ENCODE peak calls at places on chromosome X, in six cellular contexts. S, W, L, P, M and U are unnamed samples.

GRCh38 chrX:43510194-43510593 is 145.9 kb upstream of the MAOA start:
- DNase-seq in L (no peak), W (no peak), P (no peak), M (no peak), S (no peak), U (no peak)

GRCh38 chrX:109472939-109473713 is 8.8 kb downstream of the GUCY2F start:
- DNase-seq in S (peak), P (no peak), W (peak), L (no peak), M (no peak), U (peak)

GRCh38 chrX:148522006-148522405 is 21.6 kb downstream of the AFF2 start:
- DNase-seq in L (no peak), M (no peak), P (no peak), W (no peak), S (no peak), U (no peak)

GRCh38 chrX:104854188-104854587 is 288.2 kb downstream of the IL1RAPL2 start:
- DNase-seq in S (no peak), W (no peak), L (no peak), M (no peak), P (no peak), U (no peak)

GRCh38 chrX:129932792-129933321 is 26.9 kb downstream of the UTP14A start:
- DNase-seq in P (no peak), L (peak), M (no peak), S (no peak), W (no peak), U (peak)

GRCh38 chrX:23854122-23854521 is 53.6 kb downstream of the APOO start:
- DNase-seq in P (no peak), W (no peak), S (no peak), L (no peak), M (no peak), U (no peak)

GRCh38 chrX:123859409-123859827 is 435 bp upstream of the XIAP start:
- DNase-seq in M (peak), P (no peak), W (no peak), S (no peak), L (no peak), U (no peak)

GRCh38 chrX:8760021-8760420 is 28.1 kb upstream of the ANOS1 start:
- DNase-seq in P (no peak), M (no peak), S (no peak), W (no peak), L (no peak), U (no peak)

GRCh38 chrX:129780441-129781105 is 824 bp downstream of the SASH3 start:
- DNase-seq in L (no peak), M (no peak), W (no peak), S (no peak), P (no peak), U (no peak)

GRCh38 chrX:38817004-38817703 is 15.9 kb downstream of the MID1IP1 start:
- DNase-seq in S (no peak), P (no peak), L (peak), W (no peak), M (no peak), U (peak)

GRCh38 chrX:112867570-112867969 is 26.9 kb upstream of the AMOT start:
- DNase-seq in S (peak), L (no peak), P (no peak), M (no peak), W (no peak), U (no peak)

GRCh38 chrX:143340190-143340589 is 177.1 kb downstream of the SPANXN3 start:
- DNase-seq in W (no peak), S (no peak), M (no peak), P (no peak), L (no peak), U (no peak)

GRCh38 chrX:10015711-10016515 is 48.8 kb downstream of the CLDN34 start:
- DNase-seq in L (peak), S (no peak), M (no peak), W (no peak), P (no peak), U (peak)

GRCh38 chrX:7019555-7019954 is 128.0 kb upstream of the STS start:
- DNase-seq in P (no peak), L (no peak), M (no peak), S (no peak), W (no peak), U (no peak)

GRCh38 chrX:31209005-31209612 is 137.3 kb upstream of the FTHL17 start:
- DNase-seq in W (no peak), L (no peak), P (no peak), M (no peak), S (no peak), U (no peak)

GRCh38 chrX:67555578-67556203 is 11.9 kb downstream of the AR start:
- DNase-seq in M (no peak), L (peak), W (peak), P (no peak), S (no peak), U (peak)

GRCh38 chrX:113512700-113513395 is 672.2 kb upstream of the AMOT start:
- DNase-seq in S (peak), P (no peak), M (no peak), W (no peak), L (no peak), U (no peak)

GRCh38 chrX:123846598-123847038 is 13.2 kb upstream of the XIAP start:
- DNase-seq in L (no peak), M (no peak), W (no peak), P (no peak), S (no peak), U (no peak)

GRCh38 chrX:32571579-32571978 is 639.8 kb downstream of the DMD start:
- DNase-seq in W (no peak), M (no peak), S (no peak), P (no peak), L (no peak), U (no peak)

GRCh38 chrX:649166-649565 is 18.6 kb downstream of the SHOX start:
- DNase-seq in P (no peak), L (no peak), M (no peak), W (no peak), S (no peak), U (no peak)

GRCh38 chrX:117335209-117335608 is 781.4 kb downstream of the KLHL13 start:
- DNase-seq in M (no peak), W (peak), P (no peak), L (no peak), S (no peak), U (no peak)

GRCh38 chrX:129108936-129109335 is 414.4 kb downstream of the SMARCA1 start:
- DNase-seq in S (no peak), M (no peak), P (no peak), L (no peak), W (no peak), U (no peak)

GRCh38 chrX:129793604-129794191 is 13.9 kb downstream of the SASH3 start:
- DNase-seq in P (no peak), L (no peak), S (no peak), M (no peak), W (no peak), U (no peak)

GRCh38 chrX:18898517-18898916 is 85.4 kb downstream of the PHKA2 start:
- DNase-seq in S (no peak), P (no peak), M (no peak), L (no peak), W (no peak), U (no peak)

DNA sequence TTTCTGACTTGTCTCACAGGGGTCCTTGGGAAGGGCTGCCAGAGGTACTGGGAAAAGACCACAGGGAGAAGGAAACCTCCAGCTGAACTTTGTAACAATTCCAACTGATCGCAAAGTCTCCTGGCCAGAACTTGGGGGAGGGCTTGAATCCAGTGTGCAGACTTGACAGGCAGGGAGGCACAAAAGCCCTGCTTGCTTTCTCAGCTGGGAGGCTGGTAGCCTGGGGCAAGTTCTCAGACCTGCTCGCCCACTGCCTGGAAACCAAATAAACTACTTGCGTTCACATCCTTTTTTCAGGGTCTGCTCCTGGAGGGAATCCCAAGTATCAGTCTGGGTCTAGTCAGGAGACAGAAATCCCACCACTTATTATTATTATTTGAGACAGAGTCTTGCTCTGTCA is 48.0 kb upstream of the CASK start:
- DNase-seq in S (no peak), L (no peak), W (no peak), P (no peak), M (no peak), U (peak)
- TF ChIP-seq ATF3 in S (no peak), L (no peak), W (no peak), P (no peak), M (no peak), U (no peak)

DNA sequence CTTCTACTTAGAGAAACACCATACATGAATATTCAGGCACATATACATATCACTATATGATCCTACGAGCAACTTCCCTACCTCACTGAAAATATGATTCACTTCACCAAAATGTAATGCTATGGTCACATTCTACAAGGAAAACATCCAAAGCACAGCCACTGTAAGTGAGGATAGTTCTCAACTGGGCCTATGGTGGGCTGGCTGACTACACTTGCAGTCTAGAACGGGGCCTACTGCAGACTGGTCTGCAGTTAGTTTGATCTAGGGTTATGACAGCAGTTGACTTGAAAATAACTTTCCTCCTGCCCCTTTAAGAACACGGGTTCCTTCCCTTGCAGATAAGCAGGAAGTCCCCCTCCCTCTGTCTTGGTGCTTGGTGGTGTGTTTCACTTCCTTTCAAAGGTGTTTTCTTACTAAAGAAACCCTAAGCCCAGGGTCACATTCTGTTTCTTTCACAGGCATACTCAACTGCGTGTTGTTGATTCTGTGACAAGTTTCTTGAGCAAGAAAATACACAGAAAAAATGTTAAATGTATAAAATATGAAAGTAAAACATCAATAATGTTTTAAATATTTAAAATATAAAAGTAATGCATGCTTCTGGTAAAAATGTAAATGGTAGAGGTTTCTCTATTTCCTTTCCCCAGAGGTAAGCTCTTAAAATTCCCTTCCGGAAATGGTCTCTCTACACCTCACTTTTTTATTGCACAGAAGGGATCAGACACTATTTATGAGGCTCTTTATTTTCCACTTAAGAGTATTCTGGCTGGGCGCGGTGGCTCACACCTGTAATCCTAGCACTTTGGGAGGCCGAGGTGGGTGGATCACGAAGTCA is 18.0 kb upstream of the TMSB4X start:
- DNase-seq in P (no peak), M (peak), L (peak), S (peak), W (no peak), U (no peak)
- TF ChIP-seq CTCF in P (no peak), M (no peak), L (no peak), S (no peak), W (no peak), U (no peak)

DNA sequence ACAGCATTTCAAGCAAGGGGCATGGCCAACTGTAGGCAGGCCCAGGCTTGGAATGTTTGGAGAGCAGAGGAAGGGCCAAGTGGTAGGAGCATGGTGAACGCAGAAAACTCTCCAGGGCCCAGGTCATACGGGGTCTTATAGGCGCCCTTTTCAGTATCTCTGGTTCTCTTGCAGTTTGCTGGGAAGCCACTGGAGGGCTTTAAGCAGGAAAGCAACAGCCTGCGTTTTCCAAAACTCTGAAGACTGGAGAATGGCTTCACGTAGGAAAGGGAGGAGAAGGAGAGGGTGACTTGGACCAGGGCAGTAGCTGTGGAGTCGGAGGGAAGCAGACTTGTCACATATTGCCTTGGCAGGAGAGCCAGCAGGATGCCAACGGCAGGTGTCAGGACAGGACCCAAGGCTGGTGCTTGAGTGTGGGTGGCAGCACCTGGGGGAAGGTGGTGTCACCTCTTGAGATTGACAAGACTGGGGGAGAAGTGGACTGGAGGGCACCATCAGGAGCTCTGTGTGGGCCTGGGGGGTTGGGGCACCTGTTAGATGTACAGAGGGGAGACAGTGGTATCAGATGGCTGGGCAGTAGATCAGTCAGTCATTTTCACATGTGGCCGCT is 21.9 kb downstream of the TKTL1 start:
- DNase-seq in M (no peak), L (peak), S (no peak), P (no peak), W (no peak), U (peak)
- TF ChIP-seq ATF3 in M (no peak), L (no peak), S (no peak), P (no peak), W (no peak), U (no peak)

GRCh38 chrX:134671207-134671750 is 13.0 kb upstream of the PLAC1 start:
- DNase-seq in M (no peak), W (no peak), S (no peak), L (no peak), P (no peak), U (no peak)

GRCh38 chrX:134672101-134672500 is 13.8 kb upstream of the PLAC1 start:
- DNase-seq in L (no peak), S (no peak), W (no peak), P (no peak), M (no peak), U (no peak)

GRCh38 chrX:134669378-134670098 is 11.3 kb upstream of the PLAC1 start:
- DNase-seq in S (no peak), P (no peak), W (no peak), L (no peak), M (no peak), U (no peak)

GRCh38 chrX:134673123-134673522 is 14.9 kb upstream of the PLAC1 start:
- DNase-seq in S (no peak), W (no peak), L (no peak), M (no peak), P (no peak), U (no peak)

DNA sequence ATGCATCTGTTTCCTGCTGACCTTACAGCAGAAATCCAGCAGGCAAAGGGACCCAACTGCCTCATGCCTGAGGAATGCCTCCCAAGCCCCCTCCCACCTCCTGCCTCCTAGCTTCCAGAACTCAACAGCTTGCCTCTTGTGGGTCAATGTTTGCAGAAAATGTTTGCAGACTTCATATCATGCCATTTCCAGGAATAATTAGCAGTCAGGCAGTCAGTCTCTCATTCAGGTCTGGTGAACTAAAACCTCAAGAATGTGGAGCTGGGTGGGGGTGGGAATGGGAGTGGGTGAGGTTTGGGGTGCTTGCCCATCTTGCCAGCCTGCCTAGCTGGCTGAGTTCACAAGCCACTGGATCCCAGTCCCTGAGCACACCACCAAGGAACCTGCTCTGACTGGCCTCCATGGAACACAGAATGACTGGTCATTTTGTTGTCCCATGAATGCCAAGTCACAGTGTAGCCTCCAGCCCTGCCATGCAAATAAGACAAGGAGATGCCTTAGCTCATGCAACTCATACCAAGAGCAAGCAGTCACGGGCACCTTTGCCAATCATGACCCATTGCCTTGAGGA is 12.1 kb upstream of the PLAC1 start:
- DNase-seq in S (no peak), L (no peak), P (peak), W (peak), M (no peak), U (no peak)
- TF ChIP-seq CTCF in S (no peak), L (no peak), P (no peak), W (no peak), M (no peak), U (no peak)

GRCh38 chrX:155959018-155959587 is 38.4 kb upstream of the IL9R start:
- DNase-seq in L (no peak), M (no peak), W (no peak), S (no peak), P (no peak), U (no peak)

GRCh38 chrX:155966876-155967275 is 30.6 kb upstream of the IL9R start:
- DNase-seq in W (peak), M (peak), S (peak), L (peak), P (no peak), U (peak)

GRCh38 chrX:155967653-155968052 is 29.8 kb upstream of the IL9R start:
- DNase-seq in S (no peak), P (no peak), M (no peak), W (no peak), L (no peak), U (no peak)

GRCh38 chrX:155957843-155958242 is 39.7 kb upstream of the IL9R start:
- DNase-seq in P (no peak), M (no peak), S (no peak), W (no peak), L (no peak), U (no peak)

GRCh38 chrX:155962906-155963305 is 34.6 kb upstream of the IL9R start:
- DNase-seq in P (no peak), L (no peak), W (no peak), M (no peak), S (no peak), U (no peak)
- TF ChIP-seq ATF3 in P (no peak), L (no peak), W (no peak), M (no peak), S (no peak), U (no peak)